ENCODE peak calls at places on chromosomes 1 and 21, in seven cellular contexts. T is HS-27A, K is GM12865, O is adipocyte, F is SK-N-SH, W is foreskin fibroblast, U is fibroblast of pulmonary artery. C is an unnamed sample.

GRCh38 chr1:211829343-211830054 is 1.1 kb downstream of the LPGAT1 start:
- DNase-seq in T (no peak), K (peak; percentile 19), O (peak; percentile 67), F (peak; percentile 78), W (peak; percentile 58), U (peak; percentile 17), C (no peak)

GRCh38 chr21:45016491-45017375 is 57.6 kb upstream of the ADARB1 start:
- DNase-seq in T (no peak), K (no peak), O (no peak), F (no peak), W (no peak), U (no peak), C (no peak)

GRCh38 chr1:77514871-77515776 is 167.3 kb downstream of the ZZZ3 start:
- DNase-seq in T (peak; percentile 69), K (no peak), O (no peak), F (no peak), W (peak; percentile 83), U (peak; percentile 68), C (no peak)

GRCh38 chr1:9315411-9316079 is 22.9 kb downstream of the SPSB1 start:
- DNase-seq in T (no peak), K (peak; percentile 38), O (peak; percentile 83), F (no peak), W (peak; percentile 51), U (peak; percentile 60), C (no peak)

GRCh38 chr1:17531682-17532487 is 7.6 kb upstream of the ARHGEF10L start:
- DNase-seq in T (no peak), K (no peak), O (peak; percentile 43), F (no peak), W (peak; percentile 77), U (peak; percentile 75), C (no peak)

GRCh38 chr1:30191154-30191702 is 532.2 kb downstream of the MATN1 start:
- DNase-seq in T (no peak), K (peak; percentile 17), O (peak; percentile 73), F (peak; percentile 34), W (peak; percentile 52), U (peak; percentile 25), C (no peak)

GRCh38 chr1:89955806-89956205 is 39.1 kb upstream of the ZNF326 start:
- DNase-seq in T (no peak), K (no peak), O (no peak), F (no peak), W (no peak), U (no peak), C (no peak)

GRCh38 chr1:119379117-119379516 is 10.5 kb downstream of the HAO2 start:
- DNase-seq in T (no peak), K (no peak), O (no peak), F (no peak), W (no peak), U (no peak), C (no peak)

GRCh38 chr1:16984717-16985116 is 4.3 kb upstream of the MFAP2 start:
- DNase-seq in T (no peak), K (no peak), O (peak; percentile 82), F (peak; percentile 76), W (peak; percentile 92), U (peak; percentile 96), C (no peak)

GRCh38 chr1:154154053-154154452 is 820 bp downstream of the NUP210L start:
- DNase-seq in T (no peak), K (no peak), O (no peak), F (no peak), W (no peak), U (no peak), C (no peak)

GRCh38 chr1:205226868-205227583 is 720 bp upstream of the TMCC2 start:
- DNase-seq in T (no peak), K (no peak), O (peak; percentile 37), F (peak; percentile 39), W (peak; percentile 38), U (peak; percentile 52), C (no peak)

GRCh38 chr1:17819129-17819802 is 64.1 kb downstream of the ACTL8 start:
- DNase-seq in T (no peak), K (no peak), O (no peak), F (peak; percentile 68), W (no peak), U (no peak), C (no peak)

GRCh38 chr1:184972281-184973055 is 1.8 kb downstream of the NIBAN1 start:
- DNase-seq in T (no peak), K (no peak), O (peak; percentile 57), F (no peak), W (peak; percentile 65), U (peak; percentile 49), C (no peak)

GRCh38 chr1:180535418-180535999 is 23.3 kb upstream of the OVAAL start:
- DNase-seq in T (no peak), K (no peak), O (no peak), F (no peak), W (no peak), U (no peak), C (no peak)

GRCh38 chr1:22350987-22351756 is 100.5 kb upstream of the ZBTB40 start:
- DNase-seq in T (no peak), K (no peak), O (no peak), F (no peak), W (no peak), U (no peak), C (no peak)

GRCh38 chr1:2061065-2061778 is 11.0 kb downstream of the PRKCZ start:
- DNase-seq in T (no peak), K (no peak), O (no peak), F (no peak), W (no peak), U (no peak), C (no peak)

GRCh38 chr1:184373155-184373554 is 13.7 kb upstream of the C1orf21 start:
- DNase-seq in T (no peak), K (no peak), O (no peak), F (no peak), W (no peak), U (no peak), C (no peak)

GRCh38 chr1:169906938-169907337 is 13.2 kb upstream of the SCYL3 start:
- DNase-seq in T (no peak), K (no peak), O (peak; percentile 66), F (no peak), W (peak; percentile 80), U (peak; percentile 83), C (no peak)

GRCh38 chr1:226371049-226371694 is 36.7 kb downstream of the PARP1 start:
- DNase-seq in T (no peak), K (no peak), O (no peak), F (no peak), W (no peak), U (no peak), C (no peak)

GRCh38 chr1:21318714-21319159 is 28.5 kb upstream of the ECE1 start:
- DNase-seq in T (no peak), K (no peak), O (no peak), F (no peak), W (peak; percentile 84), U (peak; percentile 98), C (no peak)

GRCh38 chr1:53272349-53272748 is 34.0 kb upstream of the MAGOH start:
- DNase-seq in T (no peak), K (no peak), O (no peak), F (no peak), W (no peak), U (no peak), C (no peak)

GRCh38 chr1:26305667-26306289 is 658 bp downstream of the UBXN11 start:
- DNase-seq in T (no peak), K (no peak), O (no peak), F (no peak), W (no peak), U (no peak), C (no peak)

GRCh38 chr21:45330075-45330781 is 42.5 kb upstream of the POFUT2 start:
- DNase-seq in T (no peak), K (no peak), O (peak; percentile 86), F (no peak), W (peak; percentile 90), U (peak; percentile 85), C (no peak)

GRCh38 chr1:113399063-113399583 is 8.8 kb downstream of the MAGI3 start:
- DNase-seq in T (no peak), K (peak; percentile 40), O (no peak), F (peak; percentile 55), W (no peak), U (no peak), C (no peak)

GRCh38 chr21:29102791-29103257 is 27.6 kb upstream of the MAP3K7CL start:
- DNase-seq in T (no peak), K (no peak), O (no peak), F (no peak), W (peak; percentile 23), U (no peak), C (no peak)

GRCh38 chr1:6588128-6588892 is 8.5 kb downstream of the ZBTB48 start:
- DNase-seq in T (no peak), K (no peak), O (no peak), F (no peak), W (no peak), U (no peak), C (no peak)

GRCh38 chr1:31189696-31190674 is 49.7 kb downstream of the NKAIN1 start:
- DNase-seq in T (no peak), K (no peak), O (no peak), F (no peak), W (no peak), U (no peak), C (no peak)

GRCh38 chr21:40335689-40336088 is 468.5 kb downstream of the PCP4 start:
- DNase-seq in T (no peak), K (no peak), O (no peak), F (no peak), W (no peak), U (no peak), C (no peak)

GRCh38 chr1:209405183-209405823 is 178.2 kb upstream of the CAMK1G start:
- DNase-seq in T (no peak), K (no peak), O (peak; percentile 36), F (no peak), W (peak; percentile 59), U (peak; percentile 36), C (no peak)

GRCh38 chr1:162019006-162019405 is 4.7 kb downstream of the OLFML2B start:
- DNase-seq in T (no peak), K (no peak), O (peak; percentile 67), F (peak; percentile 51), W (peak; percentile 95), U (peak; percentile 73), C (no peak)

GRCh38 chr1:48222501-48223242 is at the start of gene SLC5A9:
- DNase-seq in T (no peak), K (no peak), O (no peak), F (no peak), W (no peak), U (no peak), C (no peak)

GRCh38 chr21:43653626-43654025 is 5.7 kb downstream of the HSF2BP start:
- DNase-seq in T (no peak), K (no peak), O (no peak), F (no peak), W (no peak), U (no peak), C (no peak)

GRCh38 chr1:33072707-33073106 is 8.2 kb upstream of the AZIN2 start:
- DNase-seq in T (no peak), K (no peak), O (no peak), F (no peak), W (peak; percentile 67), U (no peak), C (no peak)

GRCh38 chr1:151371340-151371739 is 1.2 kb downstream of the SELENBP1 start:
- DNase-seq in T (peak; percentile 9), K (no peak), O (peak; percentile 66), F (no peak), W (peak; percentile 75), U (peak; percentile 50), C (no peak)

GRCh38 chr1:182595641-182596240 is 6.7 kb upstream of the RNASEL start:
- DNase-seq in T (no peak), K (peak; percentile 68), O (peak; percentile 76), F (peak; percentile 69), W (peak; percentile 80), U (peak; percentile 85), C (no peak)

GRCh38 chr1:157992031-157992568 is 1.3 kb upstream of the KIRREL1 start:
- DNase-seq in T (no peak), K (peak; percentile 40), O (peak; percentile 93), F (peak; percentile 63), W (peak; percentile 88), U (peak; percentile 74), C (peak; percentile 43)

GRCh38 chr21:46029201-46029924 is 47.8 kb downstream of the COL6A1 start:
- DNase-seq in T (no peak), K (no peak), O (no peak), F (no peak), W (no peak), U (peak; percentile 14), C (no peak)

GRCh38 chr1:209899948-209900347 is 38.1 kb upstream of the SYT14 start:
- DNase-seq in T (no peak), K (peak; percentile 35), O (no peak), F (peak; percentile 39), W (no peak), U (no peak), C (no peak)